ENCODE peak calls at places on chromosomes 2 and 18, in ten cellular contexts. One of them, this sample, is unnamed.

GRCh38 chr18:652131-652530 is 5.3 kb upstream of the TYMS start:
- DNase-seq in RCC 7860: no peak
- DNase-seq in skeletal muscle cell: no peak
- DNase-seq in RWPE1: no peak
- DNase-seq in progenitor cell of endocrine pancreas: no peak
- DNase-seq in mucosa of gallbladder: no peak
- DNase-seq in MV-4-11: no peak
- DNase-seq in GM13977: no peak
- DNase-seq in uterus: no peak
- DNase-seq in PC-3: no peak
- DNase-seq in this sample: no peak

GRCh38 chr2:96617012-96617411 is 21.1 kb downstream of the KANSL3 start:
- DNase-seq in RWPE1: no peak
- DNase-seq in uterus: no peak
- DNase-seq in progenitor cell of endocrine pancreas: no peak
- DNase-seq in MV-4-11: no peak
- DNase-seq in GM13977: no peak
- DNase-seq in mucosa of gallbladder: no peak
- DNase-seq in RCC 7860: no peak
- DNase-seq in PC-3: no peak
- DNase-seq in skeletal muscle cell: no peak
- DNase-seq in this sample: no peak

GRCh38 chr18:71077451-71077850 is 788.6 kb downstream of the SOCS6 start:
- DNase-seq in skeletal muscle cell: no peak
- DNase-seq in MV-4-11: no peak
- DNase-seq in GM13977: no peak
- DNase-seq in PC-3: no peak
- DNase-seq in RCC 7860: no peak
- DNase-seq in progenitor cell of endocrine pancreas: no peak
- DNase-seq in mucosa of gallbladder: no peak
- DNase-seq in uterus: no peak
- DNase-seq in RWPE1: no peak
- DNase-seq in this sample: no peak

GRCh38 chr2:7634370-7634769 is 717.2 kb downstream of the RNF144A start:
- DNase-seq in uterus: no peak
- DNase-seq in progenitor cell of endocrine pancreas: no peak
- DNase-seq in GM13977: no peak
- DNase-seq in PC-3: no peak
- DNase-seq in MV-4-11: no peak
- DNase-seq in RCC 7860: no peak
- DNase-seq in mucosa of gallbladder: no peak
- DNase-seq in skeletal muscle cell: no peak
- DNase-seq in RWPE1: no peak
- DNase-seq in this sample: no peak

GRCh38 chr18:4821801-4822200 is 366.7 kb upstream of the DLGAP1 start:
- DNase-seq in GM13977: no peak
- DNase-seq in MV-4-11: no peak
- DNase-seq in RCC 7860: no peak
- DNase-seq in progenitor cell of endocrine pancreas: no peak
- DNase-seq in uterus: no peak
- DNase-seq in RWPE1: no peak
- DNase-seq in PC-3: no peak
- DNase-seq in skeletal muscle cell: no peak
- DNase-seq in mucosa of gallbladder: no peak
- DNase-seq in this sample: no peak

GRCh38 chr2:182638652-182639051 is 77.4 kb upstream of the DNAJC10 start:
- DNase-seq in uterus: no peak
- DNase-seq in mucosa of gallbladder: no peak
- DNase-seq in GM13977: no peak
- DNase-seq in RWPE1: no peak
- DNase-seq in MV-4-11: no peak
- DNase-seq in RCC 7860: no peak
- DNase-seq in progenitor cell of endocrine pancreas: no peak
- DNase-seq in PC-3: no peak
- DNase-seq in skeletal muscle cell: no peak
- DNase-seq in this sample: no peak

GRCh38 chr2:21381421-21381820 is 257.7 kb downstream of the TDRD15 start:
- DNase-seq in PC-3: no peak
- DNase-seq in MV-4-11: no peak
- DNase-seq in progenitor cell of endocrine pancreas: no peak
- DNase-seq in GM13977: no peak
- DNase-seq in uterus: no peak
- DNase-seq in RWPE1: no peak
- DNase-seq in RCC 7860: no peak
- DNase-seq in skeletal muscle cell: no peak
- DNase-seq in mucosa of gallbladder: no peak
- DNase-seq in this sample: no peak

GRCh38 chr18:76803814-76804213 is 18.5 kb upstream of the ZNF236 start:
- DNase-seq in mucosa of gallbladder: peak
- DNase-seq in skeletal muscle cell: no peak
- DNase-seq in MV-4-11: peak
- DNase-seq in progenitor cell of endocrine pancreas: peak
- DNase-seq in PC-3: peak
- DNase-seq in GM13977: peak
- DNase-seq in uterus: peak
- DNase-seq in RCC 7860: peak
- DNase-seq in RWPE1: peak
- DNase-seq in this sample: peak

GRCh38 chr2:240997856-240998705 is at the start of gene SNED1:
- DNase-seq in MV-4-11: peak
- DNase-seq in GM13977: peak
- DNase-seq in RCC 7860: no peak
- DNase-seq in uterus: peak
- DNase-seq in progenitor cell of endocrine pancreas: peak
- DNase-seq in RWPE1: peak
- DNase-seq in mucosa of gallbladder: peak
- DNase-seq in PC-3: peak
- DNase-seq in skeletal muscle cell: no peak
- DNase-seq in this sample: peak

GRCh38 chr2:237414056-237414661 is at the start of gene COL6A3:
- DNase-seq in skeletal muscle cell: peak
- DNase-seq in PC-3: no peak
- DNase-seq in GM13977: no peak
- DNase-seq in MV-4-11: no peak
- DNase-seq in RCC 7860: no peak
- DNase-seq in RWPE1: no peak
- DNase-seq in uterus: peak
- DNase-seq in progenitor cell of endocrine pancreas: no peak
- DNase-seq in mucosa of gallbladder: peak
- DNase-seq in this sample: no peak

GRCh38 chr2:211349031-211349430 is 792.6 kb downstream of the CPS1 start:
- DNase-seq in mucosa of gallbladder: no peak
- DNase-seq in progenitor cell of endocrine pancreas: no peak
- DNase-seq in RWPE1: no peak
- DNase-seq in GM13977: no peak
- DNase-seq in skeletal muscle cell: no peak
- DNase-seq in RCC 7860: no peak
- DNase-seq in MV-4-11: no peak
- DNase-seq in uterus: no peak
- DNase-seq in PC-3: no peak
- DNase-seq in this sample: no peak

GRCh38 chr2:231752056-231752455 is 29.0 kb downstream of the PDE6D start:
- DNase-seq in mucosa of gallbladder: no peak
- DNase-seq in RWPE1: no peak
- DNase-seq in PC-3: no peak
- DNase-seq in GM13977: no peak
- DNase-seq in progenitor cell of endocrine pancreas: no peak
- DNase-seq in MV-4-11: no peak
- DNase-seq in skeletal muscle cell: no peak
- DNase-seq in uterus: no peak
- DNase-seq in RCC 7860: no peak
- DNase-seq in this sample: no peak

This sample was measured in RKO.